ENCODE peak calls at places on chromosomes 3 and 15, in five cellular contexts. S, J, H, A and Q are unnamed samples.

GRCh38 chr15:74892931-74893330 is 3.1 kb downstream of the MPI start:
- DNase-seq in S (no peak), J (no peak), H (no peak), A (no peak), Q (no peak)

GRCh38 chr15:32774022-32774421 is 56.2 kb downstream of the GREM1 start:
- DNase-seq in S (no peak), J (peak), H (no peak), A (no peak), Q (no peak)

GRCh38 chr3:100523050-100523760 is 30.8 kb downstream of the TMEM45A start:
- DNase-seq in S (no peak), J (no peak), H (no peak), A (no peak), Q (no peak)

GRCh38 chr3:159783780-159784747 is 204.6 kb upstream of the IL12A start:
- DNase-seq in S (peak), J (no peak), H (no peak), A (no peak), Q (no peak)

GRCh38 chr3:66297260-66297863 is 76.6 kb downstream of the SLC25A26 start:
- DNase-seq in S (no peak), J (no peak), H (no peak), A (no peak), Q (no peak)

GRCh38 chr3:124886168-124887051 is 755 bp downstream of the ITGB5 start:
- DNase-seq in S (no peak), J (peak), H (peak), A (peak), Q (peak)

GRCh38 chr3:172659246-172660002 is 51.4 kb downstream of the NCEH1 start:
- DNase-seq in S (no peak), J (no peak), H (no peak), A (no peak), Q (no peak)

GRCh38 chr3:188890572-188891270 is 281.1 kb upstream of the TPRG1 start:
- DNase-seq in S (no peak), J (no peak), H (no peak), A (no peak), Q (no peak)

GRCh38 chr3:9600597-9600996 is 47.0 kb upstream of the LHFPL4 start:
- DNase-seq in S (no peak), J (no peak), H (peak), A (no peak), Q (no peak)

GRCh38 chr15:63063877-63064409 is 21.4 kb downstream of the TPM1 start:
- DNase-seq in S (no peak), J (no peak), H (no peak), A (no peak), Q (no peak)

GRCh38 chr15:69751575-69751974 is 299.0 kb downstream of the RPLP1 start:
- DNase-seq in S (peak), J (no peak), H (no peak), A (no peak), Q (no peak)

GRCh38 chr3:43273429-43273828 is 12.9 kb upstream of the SNRK start:
- DNase-seq in S (no peak), J (no peak), H (no peak), A (no peak), Q (no peak)

GRCh38 chr15:33089878-33090757 is 104.4 kb downstream of the FMN1 start:
- DNase-seq in S (no peak), J (no peak), H (no peak), A (no peak), Q (no peak)

GRCh38 chr3:126293370-126294082 is 63.7 kb downstream of the KLF15 start:
- DNase-seq in S (no peak), J (peak), H (no peak), A (no peak), Q (no peak)

GRCh38 chr3:11910971-11911531 is 64.4 kb upstream of the TAMM41 start:
- DNase-seq in S (no peak), J (no peak), H (peak), A (no peak), Q (no peak)

GRCh38 chr15:64247906-64248541 is 85.2 kb upstream of the PPIB start:
- DNase-seq in S (peak), J (peak), H (peak), A (peak), Q (peak)

GRCh38 chr3:129233538-129233937 is 15.9 kb upstream of the COPG1 start:
- DNase-seq in S (peak), J (no peak), H (no peak), A (no peak), Q (no peak)

GRCh38 chr3:177109688-177110087 is 87.6 kb downstream of the TBL1XR1 start:
- DNase-seq in S (no peak), J (no peak), H (no peak), A (no peak), Q (no peak)

GRCh38 chr3:42517143-42517542 is 14.7 kb downstream of the VIPR1 start:
- DNase-seq in S (no peak), J (no peak), H (no peak), A (no peak), Q (no peak)

GRCh38 chr3:70120360-70120966 is 120.9 kb downstream of the SAMMSON start:
- DNase-seq in S (peak), J (peak), H (peak), A (peak), Q (peak)

GRCh38 chr3:53180305-53181023 is 19.5 kb downstream of the PRKCD start:
- DNase-seq in S (peak), J (no peak), H (no peak), A (no peak), Q (no peak)

GRCh38 chr3:177284383-177284881 is 87.2 kb upstream of the TBL1XR1 start:
- DNase-seq in S (no peak), J (peak), H (no peak), A (peak), Q (peak)

GRCh38 chr3:121411554-121411953 is 134.2 kb downstream of the POLQ start:
- DNase-seq in S (no peak), J (no peak), H (no peak), A (no peak), Q (no peak)

GRCh38 chr15:52280326-52281084 is 15.1 kb downstream of the MYO5C start:
- DNase-seq in S (no peak), J (peak), H (no peak), A (no peak), Q (no peak)

GRCh38 chr3:58588030-58588614 is 10.9 kb upstream of the FAM107A start:
- DNase-seq in S (no peak), J (no peak), H (no peak), A (peak), Q (peak)

DNA sequence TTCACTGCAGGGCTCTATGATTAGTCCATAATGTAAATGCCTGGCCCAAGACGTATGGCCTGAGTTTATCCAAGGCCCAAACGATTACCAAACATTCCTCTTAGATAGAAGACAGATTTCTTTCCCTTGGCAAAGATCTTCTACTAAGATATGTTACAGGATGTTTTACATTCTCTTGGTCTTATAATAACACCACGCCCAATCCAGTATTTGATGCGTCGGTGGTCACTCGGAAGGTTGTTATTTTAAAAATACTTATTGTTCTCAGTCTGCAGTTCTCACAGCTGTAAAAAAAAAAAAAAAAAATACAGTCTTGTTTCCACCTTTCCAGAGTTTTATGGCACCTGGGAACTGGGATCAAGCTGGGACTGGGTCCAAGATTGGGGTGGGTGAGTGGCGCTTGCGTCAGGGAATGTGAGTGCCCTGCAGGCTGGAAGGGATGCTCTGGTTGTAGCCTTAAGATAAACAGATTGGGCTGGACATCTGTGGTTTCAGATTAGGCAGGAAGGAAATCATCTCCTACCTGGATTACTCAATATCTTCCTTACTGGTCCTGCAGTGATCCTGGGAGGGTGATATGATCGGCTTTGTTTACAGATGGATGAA is 179.5 kb downstream of the THSD4 start:
- DNase-seq in S (no peak), J (no peak), H (no peak), A (no peak), Q (no peak)
- TF ChIP-seq FOXM1 in S (no peak), J (no peak), H (peak), A (no peak), Q (no peak)

DNA sequence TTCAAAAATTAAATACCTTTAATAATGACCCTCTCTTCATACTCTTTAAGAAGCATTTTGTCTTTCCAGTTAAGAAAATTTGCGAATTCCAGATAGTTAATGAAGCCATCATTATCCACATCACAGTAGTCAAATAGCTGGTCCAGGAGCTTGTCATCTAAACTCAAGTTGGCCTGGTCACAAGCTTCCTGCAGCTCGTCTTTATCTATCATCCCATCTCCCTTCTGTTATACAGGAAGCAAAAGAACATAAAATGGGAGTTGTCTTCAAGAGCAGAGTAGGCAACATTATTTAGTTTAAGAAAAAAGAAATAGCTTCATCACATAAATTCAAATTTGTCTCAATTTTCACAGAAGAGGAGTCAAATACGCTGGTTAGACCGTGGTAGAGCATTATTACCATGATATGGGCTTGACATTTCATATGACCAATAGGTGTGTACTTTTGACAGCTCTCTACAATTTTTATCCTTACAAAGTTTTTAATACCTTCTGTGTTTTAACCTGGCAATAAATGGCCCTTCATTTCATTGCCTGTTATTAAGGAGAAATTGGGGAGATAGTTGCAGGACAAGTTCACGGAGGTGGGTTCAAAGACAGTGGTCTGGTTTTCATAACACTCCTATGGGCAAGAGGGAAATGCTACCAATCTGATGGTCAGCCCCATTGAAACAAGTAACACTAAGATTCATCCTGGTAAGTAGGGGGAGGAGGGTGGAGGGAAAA is 45.4 kb downstream of the EFHB start:
- DNase-seq in S (no peak), J (no peak), H (no peak), A (no peak), Q (no peak)
- TF ChIP-seq FOXM1 in S (no peak), J (no peak), H (no peak), A (no peak), Q (no peak)

GRCh38 chr3:186772281-186772885 is 11.0 kb upstream of the EIF4A2 start:
- DNase-seq in S (no peak), J (no peak), H (peak), A (no peak), Q (no peak)

GRCh38 chr3:186775999-186776398 is 7.4 kb upstream of the EIF4A2 start:
- DNase-seq in S (no peak), J (peak), H (no peak), A (no peak), Q (no peak)

DNA sequence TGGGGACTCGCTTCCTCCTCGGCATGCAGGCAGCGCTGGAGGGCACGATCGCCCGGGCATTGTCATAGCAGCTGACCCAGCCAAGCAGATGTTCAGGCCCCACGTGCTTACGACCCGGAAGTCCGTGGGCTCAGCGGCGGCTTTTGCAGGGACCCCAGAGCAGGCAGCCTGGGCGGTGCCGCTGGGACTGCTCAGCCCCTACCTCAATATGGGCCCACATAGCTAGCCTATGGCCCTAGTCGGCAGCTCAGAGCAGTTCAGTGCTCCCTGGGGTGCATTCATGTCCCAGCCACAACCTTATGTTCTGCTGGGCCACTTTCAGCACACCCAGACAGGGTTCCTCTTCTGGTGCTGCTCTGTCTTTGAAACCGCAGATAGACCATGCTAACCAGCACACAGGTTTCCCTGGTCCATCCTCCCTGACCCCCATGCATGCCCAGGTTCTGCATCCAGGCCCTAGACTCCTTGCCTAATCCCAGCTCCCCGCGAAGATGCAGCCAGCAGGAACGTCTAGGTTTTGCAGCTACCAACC is 10.4 kb upstream of the EIF4A2 start:
- DNase-seq in S (no peak), J (no peak), H (peak), A (no peak), Q (no peak)
- TF ChIP-seq FOXM1 in S (no peak), J (no peak), H (no peak), A (no peak), Q (no peak)

GRCh38 chr15:45183511-45183910 is 4.3 kb downstream of the SHF start:
- DNase-seq in S (no peak), J (no peak), H (peak), A (peak), Q (no peak)

GRCh38 chr15:45184562-45185041 is 3.2 kb downstream of the SHF start:
- DNase-seq in S (no peak), J (no peak), H (peak), A (peak), Q (no peak)

GRCh38 chr15:45180648-45181436 is 6.9 kb downstream of the SHF start:
- DNase-seq in S (no peak), J (no peak), H (no peak), A (no peak), Q (no peak)

GRCh38 chr15:45181491-45182285 is 6.1 kb downstream of the SHF start:
- DNase-seq in S (no peak), J (no peak), H (peak), A (no peak), Q (no peak)

DNA sequence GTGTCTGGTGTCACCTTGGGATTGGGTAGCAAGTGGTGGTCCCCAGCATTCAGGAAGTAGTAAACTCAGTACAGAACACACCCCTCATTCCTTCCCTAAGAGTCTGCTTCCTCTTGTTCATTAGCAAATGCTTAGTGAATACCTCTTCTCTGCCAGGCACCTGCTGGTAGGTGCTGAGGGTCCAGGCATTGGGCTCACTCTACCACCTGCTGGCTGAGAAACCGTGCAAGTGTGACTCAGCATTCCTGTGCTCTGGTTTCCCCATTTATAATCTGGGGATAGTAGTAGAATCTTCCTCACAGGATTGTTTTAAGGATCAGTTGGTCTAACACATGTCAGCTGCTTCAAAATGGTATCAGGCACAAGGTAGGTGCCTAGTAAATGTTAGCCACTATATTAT is 4.8 kb downstream of the SHF start:
- DNase-seq in S (no peak), J (no peak), H (no peak), A (no peak), Q (no peak)
- TF ChIP-seq FOXM1 in S (no peak), J (no peak), H (no peak), A (no peak), Q (no peak)

DNA sequence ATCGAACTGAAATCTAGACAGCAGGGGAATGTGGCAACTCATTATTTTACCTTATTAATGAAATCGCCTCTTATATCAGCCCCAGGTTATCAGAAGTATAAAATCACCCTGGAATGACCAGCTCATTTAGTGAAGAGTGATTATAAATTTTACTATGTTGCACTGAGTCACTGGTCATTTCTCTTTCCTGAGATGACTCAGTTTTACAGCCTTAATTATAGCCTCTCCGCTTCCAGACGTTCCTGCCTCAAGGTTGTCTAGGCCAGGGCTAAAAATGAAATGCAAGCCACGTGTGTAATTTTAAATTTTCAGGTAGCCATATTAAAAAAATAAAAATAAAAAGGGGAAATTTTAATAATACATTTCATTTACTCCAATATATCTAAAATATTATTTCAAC is 33.3 kb downstream of the DET1 start:
- DNase-seq in S (no peak), J (no peak), H (no peak), A (no peak), Q (no peak)
- TF ChIP-seq FOXM1 in S (no peak), J (no peak), H (no peak), A (no peak), Q (no peak)

DNA sequence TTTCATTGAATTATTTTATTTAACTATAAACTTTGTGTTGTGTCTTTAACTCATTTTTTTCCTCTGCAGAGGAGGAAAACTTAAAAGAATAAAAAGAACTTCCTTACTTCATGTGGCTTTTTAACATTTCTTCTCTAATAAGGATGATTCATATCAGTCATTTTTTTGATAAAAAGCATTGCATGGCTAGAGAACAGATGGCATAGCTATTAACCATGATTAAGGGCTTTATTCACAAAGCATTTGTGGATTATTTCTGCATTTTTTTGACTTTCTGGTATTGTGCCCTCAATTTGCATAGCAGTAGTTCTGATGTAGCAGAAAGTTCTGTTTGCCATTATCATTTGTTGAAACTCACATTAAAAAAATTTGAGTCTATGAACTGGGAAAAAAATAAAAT is 540.8 kb downstream of the SI start:
- DNase-seq in S (no peak), J (no peak), H (no peak), A (no peak), Q (no peak)
- TF ChIP-seq FOXM1 in S (no peak), J (no peak), H (no peak), A (no peak), Q (no peak)

DNA sequence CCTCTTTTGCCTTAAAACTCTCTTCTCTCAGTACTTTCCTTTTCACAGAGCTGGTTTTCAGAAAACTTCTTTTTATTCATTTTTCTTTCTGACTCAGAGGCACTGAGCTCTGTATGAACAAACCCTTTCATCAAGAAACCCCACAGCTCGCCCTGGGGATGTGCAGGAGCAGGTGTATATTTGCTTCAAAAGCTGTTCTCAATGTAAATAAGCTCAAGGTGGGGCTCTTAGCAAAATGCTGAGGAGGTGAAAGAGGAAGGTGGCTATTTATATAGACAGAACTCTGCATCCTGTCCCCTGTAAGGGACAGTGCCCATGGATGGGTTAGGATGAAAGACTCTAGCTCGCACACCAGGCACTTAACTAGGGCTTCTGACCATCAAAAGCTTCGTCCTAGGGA is 302.0 kb downstream of the WDR72 start:
- DNase-seq in S (no peak), J (no peak), H (no peak), A (no peak), Q (no peak)
- TF ChIP-seq FOXM1 in S (no peak), J (no peak), H (no peak), A (no peak), Q (no peak)

DNA sequence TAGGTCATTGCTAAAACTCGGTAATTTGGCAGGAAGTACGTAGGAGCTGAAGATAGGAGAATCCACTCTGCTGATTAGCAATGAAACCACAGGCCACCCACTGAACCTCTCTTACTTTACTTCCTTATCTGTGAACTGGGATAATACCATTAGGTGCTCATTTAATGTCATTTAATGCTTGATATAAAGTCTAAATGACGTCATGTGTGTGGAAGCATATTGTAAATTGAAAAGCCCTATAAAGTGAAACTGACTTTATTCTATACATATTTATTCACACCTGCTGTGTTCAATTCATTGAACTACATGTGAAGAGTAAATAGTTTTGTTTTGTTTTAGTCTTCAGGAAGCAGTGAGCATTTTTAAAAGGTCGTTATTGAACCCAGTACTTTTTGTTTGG is 137.5 kb downstream of the CNTN4 start:
- DNase-seq in S (no peak), J (no peak), H (no peak), A (no peak), Q (no peak)
- TF ChIP-seq FOXM1 in S (no peak), J (no peak), H (no peak), A (no peak), Q (no peak)